ENCODE peak calls at places on chromosome 17, in ten cellular contexts. D is neural crest cell, Y is mucosa of descending colon, O is testis, V is colonic mucosa, Z is AG09309, F is upper lobe of right lung, J is uterus, L is cardiac fibroblast, P is IMR-90. A is an unnamed sample.

GRCh38 chr17:60128171-60128859 is 21.5 kb upstream of the CA4 start:
- DNase-seq in D (no peak), Y (no peak), O (no peak), V (no peak), Z (no peak), F (no peak), J (no peak), L (no peak), P (no peak), A (no peak)

GRCh38 chr17:50047488-50048126 is 8.3 kb upstream of the ITGA3 start:
- DNase-seq in D (no peak), Y (no peak), O (no peak), V (no peak), Z (no peak), F (no peak), J (no peak), L (peak), P (peak), A (peak)

GRCh38 chr17:31594416-31594815 is 202.9 kb downstream of the RAB11FIP4 start:
- DNase-seq in D (no peak), Y (no peak), O (no peak), V (no peak), Z (no peak), F (peak), J (no peak), L (no peak), P (no peak), A (no peak)

GRCh38 chr17:1793447-1793806 is 31.6 kb downstream of the SERPINF1 start:
- DNase-seq in D (no peak), Y (no peak), O (no peak), V (no peak), Z (no peak), F (no peak), J (peak), L (peak), P (peak), A (no peak)

GRCh38 chr17:13776027-13776551 is 174.4 kb upstream of the HS3ST3A1 start:
- DNase-seq in D (no peak), Y (no peak), O (peak), V (no peak), Z (no peak), F (no peak), J (no peak), L (no peak), P (no peak), A (no peak)

GRCh38 chr17:859461-860195 is 77.5 kb downstream of the MRM3 start:
- DNase-seq in D (no peak), Y (peak), O (peak), V (no peak), Z (no peak), F (no peak), J (peak), L (peak), P (peak), A (no peak)

GRCh38 chr17:74527756-74528155 is 3.5 kb downstream of the CD300LB start:
- DNase-seq in D (no peak), Y (no peak), O (no peak), V (no peak), Z (no peak), F (no peak), J (no peak), L (no peak), P (no peak), A (no peak)

GRCh38 chr17:82234211-82235055 is 5.6 kb downstream of the SLC16A3 start:
- DNase-seq in D (no peak), Y (no peak), O (peak), V (no peak), Z (no peak), F (no peak), J (no peak), L (peak), P (no peak), A (no peak)

GRCh38 chr17:61454932-61455753 is 2.9 kb downstream of the TBX4 start:
- DNase-seq in D (no peak), Y (no peak), O (no peak), V (no peak), Z (no peak), F (no peak), J (no peak), L (no peak), P (no peak), A (no peak)

GRCh38 chr17:40121191-40121885 is 433 bp upstream of the MSL1 start:
- DNase-seq in D (peak), Y (peak), O (peak), V (peak), Z (no peak), F (peak), J (peak), L (peak), P (peak), A (peak)

GRCh38 chr17:75706042-75706728 is 15.1 kb upstream of the ITGB4 start:
- DNase-seq in D (no peak), Y (no peak), O (no peak), V (no peak), Z (no peak), F (no peak), J (no peak), L (no peak), P (no peak), A (no peak)

GRCh38 chr17:47323382-47324223 is at the start of gene EFCAB13:
- DNase-seq in D (peak), Y (peak), O (peak), V (peak), Z (no peak), F (peak), J (peak), L (peak), P (peak), A (peak)

GRCh38 chr17:59073972-59074371 is 32.7 kb downstream of the TRIM37 start:
- DNase-seq in D (no peak), Y (no peak), O (no peak), V (no peak), Z (no peak), F (no peak), J (no peak), L (peak), P (no peak), A (no peak)

GRCh38 chr17:78937561-78937960 is 12.4 kb upstream of the TIMP2 start:
- DNase-seq in D (no peak), Y (no peak), O (no peak), V (no peak), Z (no peak), F (no peak), J (no peak), L (no peak), P (no peak), A (no peak)

GRCh38 chr17:48767263-48767774 is 38.8 kb upstream of the HOXB13 start:
- DNase-seq in D (no peak), Y (no peak), O (no peak), V (no peak), Z (no peak), F (peak), J (no peak), L (no peak), P (no peak), A (no peak)

GRCh38 chr17:74972107-74972972 is at the start of gene HID1:
- DNase-seq in D (peak), Y (peak), O (peak), V (peak), Z (no peak), F (peak), J (peak), L (no peak), P (no peak), A (peak)

GRCh38 chr17:55155867-55156560 is 108.7 kb upstream of the HLF start:
- DNase-seq in D (no peak), Y (no peak), O (no peak), V (no peak), Z (no peak), F (no peak), J (no peak), L (no peak), P (no peak), A (no peak)

GRCh38 chr17:50117202-50118040 is 12.5 kb downstream of the SAMD14 start:
- DNase-seq in D (peak), Y (peak), O (peak), V (peak), Z (no peak), F (peak), J (peak), L (peak), P (peak), A (peak)

GRCh38 chr17:37450090-37450489 is 39.6 kb upstream of the DUSP14 start:
- DNase-seq in D (no peak), Y (no peak), O (no peak), V (no peak), Z (no peak), F (no peak), J (no peak), L (no peak), P (peak), A (no peak)

GRCh38 chr17:38871992-38872605 is 2.2 kb downstream of the LASP1 start:
- DNase-seq in D (no peak), Y (no peak), O (no peak), V (peak), Z (no peak), F (no peak), J (no peak), L (no peak), P (no peak), A (no peak)

GRCh38 chr17:61420128-61420527 is 20.5 kb downstream of the TBX2 start:
- DNase-seq in D (no peak), Y (no peak), O (no peak), V (no peak), Z (no peak), F (no peak), J (no peak), L (no peak), P (no peak), A (no peak)

GRCh38 chr17:746181-746580 is 5.9 kb downstream of the GEMIN4 start:
- DNase-seq in D (no peak), Y (no peak), O (no peak), V (no peak), Z (no peak), F (no peak), J (no peak), L (no peak), P (no peak), A (no peak)

GRCh38 chr17:7445011-7445927 is at the start of gene CHRNB1:
- DNase-seq in D (peak), Y (peak), O (peak), V (peak), Z (no peak), F (peak), J (peak), L (peak), P (peak), A (peak)

GRCh38 chr17:42309142-42309541 is 20.8 kb downstream of the STAT5A start:
- DNase-seq in D (no peak), Y (no peak), O (no peak), V (no peak), Z (no peak), F (no peak), J (no peak), L (no peak), P (no peak), A (no peak)

GRCh38 chr17:82434216-82434565 is 15.8 kb upstream of the OGFOD3 start:
- DNase-seq in D (no peak), Y (no peak), O (no peak), V (no peak), Z (no peak), F (no peak), J (no peak), L (no peak), P (no peak), A (peak)

GRCh38 chr17:61475726-61476125 is 23.5 kb downstream of the TBX4 start:
- DNase-seq in D (no peak), Y (no peak), O (no peak), V (no peak), Z (no peak), F (peak), J (no peak), L (peak), P (peak), A (no peak)

GRCh38 chr17:80737106-80738019 is 192.7 kb downstream of the RPTOR start:
- DNase-seq in D (no peak), Y (no peak), O (no peak), V (no peak), Z (no peak), F (no peak), J (no peak), L (no peak), P (no peak), A (peak)
- TF ChIP-seq CTCF in D (no peak), Y (no peak), O (no peak), V (no peak), Z (no peak), F (no peak), J (no peak), L (no peak), P (no peak), A (no peak)

GRCh38 chr17:18257268-18257681 is 1.3 kb downstream of the FLII start:
- DNase-seq in D (no peak), Y (no peak), O (no peak), V (no peak), Z (no peak), F (no peak), J (no peak), L (no peak), P (no peak), A (peak)
- TF ChIP-seq CTCF in D (no peak), Y (no peak), O (no peak), V (no peak), Z (no peak), F (no peak), J (no peak), L (no peak), P (no peak), A (no peak)

DNA sequence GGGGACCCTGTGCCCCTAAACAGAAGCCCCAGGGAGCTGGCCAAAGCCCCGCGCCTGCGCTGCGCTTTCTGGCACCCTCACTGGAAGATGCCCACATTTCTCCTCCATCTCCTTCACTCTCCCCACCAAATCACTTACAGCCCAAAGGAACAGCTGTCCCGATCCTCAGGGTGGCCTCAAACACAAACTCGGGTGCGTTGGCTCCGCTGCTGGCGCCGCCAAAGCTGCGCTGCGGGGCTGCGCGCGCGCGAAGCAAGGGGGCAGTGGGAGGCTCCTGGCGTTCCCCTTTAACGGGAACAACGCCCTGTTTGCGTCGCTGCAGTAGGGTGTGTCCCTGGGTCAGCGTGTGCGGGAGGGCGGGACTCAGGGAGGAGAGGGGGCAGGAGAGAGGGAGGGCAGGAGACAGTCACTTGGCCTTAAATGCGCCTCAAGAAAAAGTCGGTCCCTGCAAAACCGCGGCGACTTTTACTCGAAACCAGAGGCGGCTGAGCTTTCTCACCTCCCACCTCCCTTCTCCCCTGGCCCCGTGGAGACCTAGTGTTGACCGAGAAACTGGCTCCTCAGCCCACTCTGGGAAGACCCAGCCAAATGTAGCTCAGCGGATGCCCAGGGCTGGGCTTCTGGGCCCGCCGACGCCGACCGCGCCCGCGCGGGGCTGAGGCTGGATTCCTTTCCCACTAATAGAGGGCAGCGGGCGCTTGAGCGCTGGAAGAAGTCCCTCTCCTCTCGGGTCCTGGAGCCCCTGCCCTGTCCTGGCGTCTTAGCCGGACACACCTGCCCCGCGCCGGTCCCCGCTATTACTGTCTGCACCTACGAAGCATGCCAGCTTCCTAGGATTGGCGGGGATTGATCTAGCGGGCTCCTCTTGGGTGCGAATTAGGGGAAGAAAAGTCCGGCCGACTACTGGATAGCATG is 2.6 kb downstream of the PMP22 start:
- DNase-seq in D (peak), Y (peak), O (peak), V (peak), Z (peak), F (peak), J (peak), L (peak), P (peak), A (peak)
- TF ChIP-seq CTCF in D (no peak), Y (no peak), O (no peak), V (no peak), Z (peak), F (no peak), J (peak), L (peak), P (peak), A (no peak)

GRCh38 chr17:5783851-5784250 is 199.5 kb upstream of the NLRP1 start:
- DNase-seq in D (no peak), Y (no peak), O (no peak), V (no peak), Z (no peak), F (no peak), J (no peak), L (no peak), P (no peak), A (no peak)

GRCh38 chr17:5784791-5785190 is 200.5 kb upstream of the NLRP1 start:
- DNase-seq in D (no peak), Y (no peak), O (no peak), V (no peak), Z (no peak), F (no peak), J (no peak), L (no peak), P (no peak), A (no peak)

GRCh38 chr17:5783269-5783668 is 199.0 kb upstream of the NLRP1 start:
- DNase-seq in D (no peak), Y (no peak), O (no peak), V (no peak), Z (no peak), F (no peak), J (no peak), L (no peak), P (no peak), A (no peak)

GRCh38 chr17:5781236-5781927 is 197.1 kb upstream of the NLRP1 start:
- DNase-seq in D (no peak), Y (no peak), O (no peak), V (no peak), Z (no peak), F (no peak), J (no peak), L (no peak), P (no peak), A (no peak)

GRCh38 chr17:5780476-5780875 is 196.2 kb upstream of the NLRP1 start:
- DNase-seq in D (no peak), Y (no peak), O (no peak), V (no peak), Z (no peak), F (no peak), J (no peak), L (peak), P (peak), A (no peak)
- TF ChIP-seq CTCF in D (no peak), Y (no peak), O (no peak), V (no peak), Z (no peak), F (no peak), J (no peak), L (peak), P (no peak), A (no peak)

DNA sequence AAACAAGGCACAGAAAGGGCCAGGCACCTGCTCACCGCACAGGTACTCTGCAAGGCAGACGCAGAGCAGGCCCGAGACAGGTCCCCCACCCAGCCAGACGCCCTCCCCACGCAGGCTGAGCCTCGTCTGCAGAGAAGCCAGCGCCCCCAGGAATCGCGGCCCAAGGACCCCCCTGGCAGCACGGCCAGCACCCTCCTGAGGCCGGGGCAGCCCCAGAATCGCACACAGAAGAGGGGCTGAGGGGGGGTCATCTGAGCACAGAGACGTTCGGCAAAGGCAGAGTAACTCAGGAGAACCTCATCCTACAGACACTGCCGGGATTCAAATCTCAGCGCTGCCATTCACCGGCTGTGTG is 10.2 kb downstream of the EMC6 start:
- DNase-seq in D (no peak), Y (no peak), O (no peak), V (no peak), Z (no peak), F (no peak), J (no peak), L (no peak), P (no peak), A (no peak)
- TF ChIP-seq CTCF in D (no peak), Y (no peak), O (no peak), V (no peak), Z (no peak), F (no peak), J (no peak), L (no peak), P (no peak), A (no peak)

GRCh38 chr17:11943759-11944347 is 53.4 kb downstream of the ZNF18 start:
- DNase-seq in D (no peak), Y (no peak), O (no peak), V (no peak), Z (no peak), F (no peak), J (no peak), L (no peak), P (no peak), A (no peak)
- TF ChIP-seq CTCF in D (no peak), Y (no peak), O (no peak), V (no peak), Z (no peak), F (no peak), J (no peak), L (no peak), P (no peak), A (no peak)

GRCh38 chr17:68429881-68430280 is 27.4 kb downstream of the WIPI1 start:
- DNase-seq in D (no peak), Y (no peak), O (no peak), V (no peak), Z (no peak), F (no peak), J (no peak), L (no peak), P (no peak), A (no peak)
- TF ChIP-seq CTCF in D (no peak), Y (no peak), O (no peak), V (no peak), Z (no peak), F (no peak), J (no peak), L (no peak), P (no peak), A (no peak)

DNA sequence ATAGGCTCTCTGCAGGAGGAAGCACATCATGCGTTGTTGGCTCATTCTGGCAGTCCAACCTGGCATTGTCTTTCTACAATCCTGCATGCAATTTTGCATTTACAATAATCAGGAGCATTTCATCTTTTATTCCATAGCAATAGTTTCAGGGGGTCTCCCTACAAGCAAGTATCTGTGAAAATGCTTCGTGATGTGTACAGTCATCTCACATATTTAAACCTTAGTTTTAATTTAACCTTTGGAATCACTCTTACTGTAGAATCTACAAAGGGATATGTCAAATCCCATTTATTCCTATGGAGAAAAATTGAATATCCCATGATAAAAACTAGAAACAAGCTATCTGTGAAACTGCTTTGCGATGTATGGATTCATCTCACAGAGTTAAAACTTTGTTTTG is 112.0 kb upstream of the WSB1 start:
- DNase-seq in D (no peak), Y (no peak), O (no peak), V (no peak), Z (no peak), F (no peak), J (no peak), L (no peak), P (no peak), A (no peak)
- TF ChIP-seq CTCF in D (no peak), Y (no peak), O (no peak), V (no peak), Z (no peak), F (no peak), J (no peak), L (no peak), P (no peak), A (no peak)

GRCh38 chr17:77722366-77722765 is 236.1 kb upstream of the TNRC6C start:
- DNase-seq in D (no peak), Y (no peak), O (no peak), V (no peak), Z (no peak), F (no peak), J (no peak), L (no peak), P (no peak), A (no peak)
- TF ChIP-seq CTCF in D (no peak), Y (no peak), O (no peak), V (no peak), Z (no peak), F (no peak), J (no peak), L (no peak), P (no peak), A (no peak)

DNA sequence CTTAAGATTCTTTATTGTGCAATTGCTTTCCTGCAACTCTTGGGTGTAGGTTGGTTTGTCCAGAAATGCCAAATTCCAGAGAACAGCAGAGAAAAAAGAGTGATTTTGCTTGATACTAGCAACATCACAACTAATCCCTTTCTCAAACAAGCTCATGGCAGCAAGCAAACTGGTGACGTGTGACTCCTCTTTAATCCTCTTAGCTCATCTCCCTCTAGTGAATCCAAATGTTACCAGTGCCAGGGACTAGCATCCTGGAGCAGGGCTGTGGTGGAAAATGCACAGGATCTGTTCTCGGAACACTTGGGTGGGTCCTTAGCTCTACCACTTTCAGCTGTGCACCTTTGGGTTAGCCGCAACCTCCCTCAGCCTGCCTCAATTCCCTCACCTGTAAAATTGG is 204.0 kb upstream of the CCL2 start:
- DNase-seq in D (no peak), Y (no peak), O (no peak), V (no peak), Z (no peak), F (no peak), J (no peak), L (no peak), P (no peak), A (no peak)
- TF ChIP-seq CTCF in D (no peak), Y (no peak), O (no peak), V (no peak), Z (no peak), F (no peak), J (no peak), L (no peak), P (no peak), A (no peak)